ENCODE peak calls at places on chromosomes 6 and 20, in seven cellular contexts. One of them, this sample, is unnamed.

GRCh38 chr20:20375862-20376261 is 8.0 kb downstream of the INSM1 start:
- DNase-seq in colonic mucosa: no peak
- DNase-seq in lung: no peak
- DNase-seq in AG09309: no peak
- DNase-seq in BJ: no peak
- DNase-seq in GM12865: no peak
- DNase-seq in left lung: no peak
- DNase-seq in this sample: no peak

GRCh38 chr6:113805167-113805835 is 51.8 kb upstream of the MARCKS start:
- DNase-seq in colonic mucosa: no peak
- DNase-seq in lung: no peak
- DNase-seq in AG09309: no peak
- DNase-seq in BJ: no peak
- DNase-seq in GM12865: peak; percentile 76
- DNase-seq in left lung: no peak
- DNase-seq in this sample: peak; percentile 61

GRCh38 chr6:79672631-79673065 is 41.5 kb downstream of the SH3BGRL2 start:
- DNase-seq in colonic mucosa: no peak
- DNase-seq in lung: no peak
- DNase-seq in AG09309: no peak
- DNase-seq in BJ: no peak
- DNase-seq in GM12865: peak; percentile 50
- DNase-seq in left lung: no peak
- DNase-seq in this sample: peak; percentile 12

GRCh38 chr6:92767101-92767500 is 652.3 kb downstream of the EPHA7 start:
- DNase-seq in colonic mucosa: no peak
- DNase-seq in lung: no peak
- DNase-seq in AG09309: no peak
- DNase-seq in BJ: no peak
- DNase-seq in GM12865: no peak
- DNase-seq in left lung: no peak
- DNase-seq in this sample: no peak

GRCh38 chr20:6718660-6719059 is 48.8 kb upstream of the BMP2 start:
- DNase-seq in colonic mucosa: no peak
- DNase-seq in lung: no peak
- DNase-seq in AG09309: no peak
- DNase-seq in BJ: no peak
- DNase-seq in GM12865: peak; percentile 8
- DNase-seq in left lung: no peak
- DNase-seq in this sample: no peak

GRCh38 chr20:64224344-64225165 is 31.0 kb upstream of the PCMTD2 start:
- DNase-seq in colonic mucosa: no peak
- DNase-seq in lung: no peak
- DNase-seq in AG09309: peak; percentile 76
- DNase-seq in BJ: peak; percentile 75
- DNase-seq in GM12865: no peak
- DNase-seq in left lung: no peak
- DNase-seq in this sample: no peak

GRCh38 chr6:108763931-108764579 is 84.2 kb upstream of the ARMC2 start:
- DNase-seq in colonic mucosa: no peak
- DNase-seq in lung: no peak
- DNase-seq in AG09309: no peak
- DNase-seq in BJ: no peak
- DNase-seq in GM12865: no peak
- DNase-seq in left lung: no peak
- DNase-seq in this sample: no peak

GRCh38 chr6:156832166-156832743 is 55.1 kb downstream of the ARID1B start:
- DNase-seq in colonic mucosa: no peak
- DNase-seq in lung: no peak
- DNase-seq in AG09309: no peak
- DNase-seq in BJ: no peak
- DNase-seq in GM12865: peak; percentile 40
- DNase-seq in left lung: no peak
- DNase-seq in this sample: no peak

GRCh38 chr20:8749986-8750385 is 318.9 kb upstream of the PLCB4 start:
- DNase-seq in colonic mucosa: no peak
- DNase-seq in lung: no peak
- DNase-seq in AG09309: no peak
- DNase-seq in BJ: no peak
- DNase-seq in GM12865: no peak
- DNase-seq in left lung: no peak
- DNase-seq in this sample: no peak

GRCh38 chr20:53390780-53391179 is 202.9 kb downstream of the ZNF217 start:
- DNase-seq in colonic mucosa: no peak
- DNase-seq in lung: no peak
- DNase-seq in AG09309: no peak
- DNase-seq in BJ: no peak
- DNase-seq in GM12865: no peak
- DNase-seq in left lung: no peak
- DNase-seq in this sample: no peak

GRCh38 chr20:14832630-14833029 is 495.2 kb upstream of the FLRT3 start:
- DNase-seq in colonic mucosa: no peak
- DNase-seq in lung: no peak
- DNase-seq in AG09309: no peak
- DNase-seq in BJ: no peak
- DNase-seq in GM12865: peak; percentile 93
- DNase-seq in left lung: no peak
- DNase-seq in this sample: no peak

GRCh38 chr6:96811136-96811535 is 26.1 kb downstream of the GPR63 start:
- DNase-seq in colonic mucosa: no peak
- DNase-seq in lung: no peak
- DNase-seq in AG09309: no peak
- DNase-seq in BJ: no peak
- DNase-seq in GM12865: no peak
- DNase-seq in left lung: no peak
- DNase-seq in this sample: no peak

GRCh38 chr20:61790116-61790827 is 275.4 kb downstream of the TAF4 start:
- DNase-seq in colonic mucosa: no peak
- DNase-seq in lung: no peak
- DNase-seq in AG09309: no peak
- DNase-seq in BJ: no peak
- DNase-seq in GM12865: no peak
- DNase-seq in left lung: no peak
- DNase-seq in this sample: no peak
- TF ChIP-seq CTCF in colonic mucosa: no peak
- TF ChIP-seq CTCF in lung: no peak
- TF ChIP-seq CTCF in AG09309: no peak
- TF ChIP-seq CTCF in BJ: no peak
- TF ChIP-seq CTCF in GM12865: no peak
- TF ChIP-seq CTCF in left lung: no peak
- TF ChIP-seq CTCF in this sample: no peak

DNA sequence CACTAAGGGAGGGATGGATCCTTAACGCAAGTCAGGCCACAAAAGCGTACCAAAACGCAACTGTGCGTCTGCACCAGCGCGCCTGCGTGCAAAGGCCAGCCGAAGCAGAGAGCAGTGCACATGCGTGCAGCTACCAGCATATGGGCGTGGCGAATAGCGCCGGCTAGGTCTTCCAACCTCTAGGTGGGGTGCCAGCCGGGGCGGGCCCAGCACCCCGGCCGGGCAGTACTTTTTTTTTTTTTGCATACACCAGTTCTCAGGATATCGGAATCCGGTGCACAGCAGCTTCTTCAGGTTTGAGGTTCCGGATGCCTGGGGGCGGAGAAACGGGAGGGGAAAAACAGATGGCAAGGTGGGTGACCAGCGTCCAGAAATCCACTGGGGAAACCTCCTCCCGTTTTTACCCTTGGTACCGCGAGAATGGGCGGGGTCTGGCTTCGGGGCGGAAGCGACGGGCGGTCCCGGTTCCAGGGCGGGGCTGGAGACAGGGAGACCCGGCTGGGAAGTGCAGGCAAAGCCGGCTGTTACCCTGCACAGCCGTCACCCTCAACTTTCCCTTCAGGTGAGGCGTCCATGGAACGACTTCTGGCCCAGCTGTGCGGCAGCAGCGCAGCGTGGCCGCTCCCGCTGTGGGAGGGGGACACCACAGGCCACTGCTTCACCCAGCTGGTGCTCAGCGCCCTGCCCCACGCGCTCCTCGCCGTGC is at the start of gene ABCC10:
- DNase-seq in colonic mucosa: peak; percentile 97
- DNase-seq in lung: peak; percentile 96
- DNase-seq in AG09309: peak; percentile 80
- DNase-seq in BJ: peak; percentile 70
- DNase-seq in GM12865: peak; percentile 97
- DNase-seq in left lung: peak; percentile 96
- DNase-seq in this sample: peak; percentile 97
- TF ChIP-seq CTCF in colonic mucosa: peak; percentile 14
- TF ChIP-seq CTCF in lung: no peak
- TF ChIP-seq CTCF in AG09309: peak; percentile 49
- TF ChIP-seq CTCF in BJ: peak; percentile 69
- TF ChIP-seq CTCF in GM12865: peak; percentile 40
- TF ChIP-seq CTCF in left lung: peak; percentile 42
- TF ChIP-seq CTCF in this sample: peak; percentile 31

GRCh38 chr6:142975272-142975805 is 30.4 kb upstream of the HIVEP2 start:
- DNase-seq in colonic mucosa: no peak
- DNase-seq in lung: no peak
- DNase-seq in AG09309: no peak
- DNase-seq in BJ: no peak
- DNase-seq in GM12865: no peak
- DNase-seq in left lung: no peak
- DNase-seq in this sample: no peak
- TF ChIP-seq CTCF in colonic mucosa: no peak
- TF ChIP-seq CTCF in lung: no peak
- TF ChIP-seq CTCF in AG09309: no peak
- TF ChIP-seq CTCF in BJ: no peak
- TF ChIP-seq CTCF in GM12865: no peak
- TF ChIP-seq CTCF in left lung: no peak
- TF ChIP-seq CTCF in this sample: no peak

GRCh38 chr20:56630086-56630493 is 984 bp downstream of the TFAP2C start:
- DNase-seq in colonic mucosa: peak; percentile 58
- DNase-seq in lung: peak; percentile 84
- DNase-seq in AG09309: no peak
- DNase-seq in BJ: no peak
- DNase-seq in GM12865: no peak
- DNase-seq in left lung: peak; percentile 79
- DNase-seq in this sample: peak; percentile 74
- TF ChIP-seq CTCF in colonic mucosa: peak; percentile 35
- TF ChIP-seq CTCF in lung: no peak
- TF ChIP-seq CTCF in AG09309: peak; percentile 72
- TF ChIP-seq CTCF in BJ: peak; percentile 90
- TF ChIP-seq CTCF in GM12865: peak; percentile 5
- TF ChIP-seq CTCF in left lung: peak; percentile 36
- TF ChIP-seq CTCF in this sample: no peak

This sample was measured in GM13977.